ENCODE peak calls at places on chromosomes 13 and 19, in seven cellular contexts. T is left lung; X is stimulated activated CD4-positive, alpha-beta T cell treated with anti-CD3 and anti-CD28 coated beads, Interleukin-1b, Interleukin-23, amount 100 ng/mL, for 48 hours; C is amygdala; N is T-helper 22 cell; L is NCI-H2171; F is NCI-H345. Y is an unnamed sample.
A peak's percentile ranks its signal among the peaks of the same experiment; 100 is the strongest.

GRCh38 chr19:57830071-57830602 is at the start of gene ZNF587B:
- DNase-seq in X (peak; percentile 26), C (peak; percentile 2), L (no peak), T (no peak), F (no peak), N (no peak), Y (no peak)

GRCh38 chr13:108961542-108962125 is 332.2 kb downstream of the MYO16 start:
- DNase-seq in F (peak; percentile 59), N (no peak), X (no peak), L (no peak), C (no peak), T (no peak), Y (no peak)

GRCh38 chr13:90950134-90950533 is 397.4 kb upstream of the MIR17HG start:
- DNase-seq in T (no peak), C (no peak), F (no peak), X (no peak), N (no peak), L (no peak), Y (no peak)

GRCh38 chr19:7871280-7871529 is 3.0 kb downstream of the PRR36 start:
- DNase-seq in T (no peak), X (peak; percentile 62), L (no peak), F (no peak), N (no peak), C (no peak), Y (no peak)

GRCh38 chr19:6393982-6394412 is 1.0 kb upstream of the GTF2F1 start:
- DNase-seq in T (no peak), C (no peak), L (peak; percentile 79), N (peak; percentile 38), F (no peak), X (peak; percentile 84), Y (no peak)

GRCh38 chr13:29901714-29902631 is 51.6 kb upstream of the UBL3 start:
- DNase-seq in F (peak; percentile 9), C (no peak), L (peak; percentile 21), T (peak; percentile 68), X (no peak), N (peak; percentile 7), Y (peak; percentile 58)

GRCh38 chr19:39752390-39752789 is 14.6 kb upstream of the CLC start:
- DNase-seq in L (no peak), T (no peak), N (no peak), F (no peak), C (no peak), X (peak; percentile 23), Y (no peak)

GRCh38 chr19:12723643-12724426 is at the start of gene TNPO2:
- DNase-seq in T (peak; percentile 65), L (peak; percentile 77), C (peak; percentile 17), F (peak; percentile 8), N (peak; percentile 29), X (peak; percentile 79), Y (peak; percentile 73)

GRCh38 chr13:110246530-110246929 is 60.4 kb downstream of the COL4A1 start:
- DNase-seq in N (no peak), X (no peak), L (no peak), T (no peak), F (no peak), C (no peak), Y (no peak)

Y was measured in mesothelial cell of epicardium.